ENCODE peak calls at places on chromosomes 1 and 21, in nine cellular contexts. One of them, this sample, is unnamed.

GRCh38 chr21:28144653-28145052 is 848.0 kb downstream of the LTN1 start:
- DNase-seq in uterus: no peak
- DNase-seq in aorta: no peak
- DNase-seq in CD4-positive, alpha-beta memory T cell: no peak
- DNase-seq in HCT116: no peak
- DNase-seq in OCI-LY7: no peak
- DNase-seq in WERI-Rb-1: no peak
- DNase-seq in CD8-positive, alpha-beta memory T cell: no peak
- DNase-seq in breast epithelium: no peak
- DNase-seq in this sample: no peak

GRCh38 chr1:184555665-184556641 is 169.1 kb downstream of the C1orf21 start:
- DNase-seq in OCI-LY7: no peak
- DNase-seq in CD8-positive, alpha-beta memory T cell: no peak
- DNase-seq in uterus: no peak
- DNase-seq in aorta: no peak
- DNase-seq in WERI-Rb-1: peak
- DNase-seq in CD4-positive, alpha-beta memory T cell: no peak
- DNase-seq in HCT116: no peak
- DNase-seq in breast epithelium: no peak
- DNase-seq in this sample: no peak

GRCh38 chr1:97092824-97093223 is 371.2 kb downstream of the PTBP2 start:
- DNase-seq in CD4-positive, alpha-beta memory T cell: no peak
- DNase-seq in breast epithelium: no peak
- DNase-seq in OCI-LY7: no peak
- DNase-seq in CD8-positive, alpha-beta memory T cell: no peak
- DNase-seq in aorta: no peak
- DNase-seq in WERI-Rb-1: no peak
- DNase-seq in HCT116: no peak
- DNase-seq in uterus: no peak
- DNase-seq in this sample: no peak

GRCh38 chr1:55869050-55869449 is 653.9 kb upstream of the USP24 start:
- DNase-seq in CD4-positive, alpha-beta memory T cell: no peak
- DNase-seq in CD8-positive, alpha-beta memory T cell: no peak
- DNase-seq in breast epithelium: peak
- DNase-seq in aorta: peak
- DNase-seq in HCT116: no peak
- DNase-seq in uterus: peak
- DNase-seq in OCI-LY7: no peak
- DNase-seq in WERI-Rb-1: no peak
- DNase-seq in this sample: no peak

GRCh38 chr1:12580054-12580887 is 37.7 kb downstream of the DHRS3 start:
- DNase-seq in uterus: peak
- DNase-seq in WERI-Rb-1: no peak
- DNase-seq in CD4-positive, alpha-beta memory T cell: no peak
- DNase-seq in OCI-LY7: no peak
- DNase-seq in aorta: peak
- DNase-seq in breast epithelium: peak
- DNase-seq in CD8-positive, alpha-beta memory T cell: no peak
- DNase-seq in HCT116: no peak
- DNase-seq in this sample: no peak

GRCh38 chr1:185108324-185108723 is 48.4 kb downstream of the TRMT1L start:
- DNase-seq in CD8-positive, alpha-beta memory T cell: no peak
- DNase-seq in breast epithelium: no peak
- DNase-seq in CD4-positive, alpha-beta memory T cell: no peak
- DNase-seq in HCT116: no peak
- DNase-seq in aorta: no peak
- DNase-seq in uterus: no peak
- DNase-seq in OCI-LY7: peak
- DNase-seq in WERI-Rb-1: no peak
- DNase-seq in this sample: no peak

GRCh38 chr1:51768971-51769601 is 109.4 kb downstream of the NRDC start:
- DNase-seq in CD4-positive, alpha-beta memory T cell: no peak
- DNase-seq in aorta: no peak
- DNase-seq in uterus: no peak
- DNase-seq in OCI-LY7: peak
- DNase-seq in CD8-positive, alpha-beta memory T cell: no peak
- DNase-seq in HCT116: peak
- DNase-seq in breast epithelium: no peak
- DNase-seq in WERI-Rb-1: peak
- DNase-seq in this sample: peak

GRCh38 chr1:58397187-58397820 is 149.2 kb downstream of the OMA1 start:
- DNase-seq in CD4-positive, alpha-beta memory T cell: no peak
- DNase-seq in OCI-LY7: no peak
- DNase-seq in aorta: no peak
- DNase-seq in WERI-Rb-1: no peak
- DNase-seq in CD8-positive, alpha-beta memory T cell: no peak
- DNase-seq in HCT116: no peak
- DNase-seq in uterus: no peak
- DNase-seq in breast epithelium: no peak
- DNase-seq in this sample: peak

GRCh38 chr1:222073307-222073995 is 331.6 kb upstream of the DUSP10 start:
- DNase-seq in HCT116: no peak
- DNase-seq in OCI-LY7: no peak
- DNase-seq in aorta: no peak
- DNase-seq in WERI-Rb-1: no peak
- DNase-seq in CD8-positive, alpha-beta memory T cell: no peak
- DNase-seq in uterus: no peak
- DNase-seq in CD4-positive, alpha-beta memory T cell: no peak
- DNase-seq in breast epithelium: no peak
- DNase-seq in this sample: peak

GRCh38 chr1:185463433-185463832 is 146.4 kb upstream of the IVNS1ABP start:
- DNase-seq in HCT116: no peak
- DNase-seq in uterus: no peak
- DNase-seq in OCI-LY7: no peak
- DNase-seq in WERI-Rb-1: no peak
- DNase-seq in aorta: no peak
- DNase-seq in CD4-positive, alpha-beta memory T cell: no peak
- DNase-seq in breast epithelium: no peak
- DNase-seq in CD8-positive, alpha-beta memory T cell: no peak
- DNase-seq in this sample: no peak

GRCh38 chr1:30185809-30186208 is 537.6 kb downstream of the MATN1 start:
- DNase-seq in CD4-positive, alpha-beta memory T cell: no peak
- DNase-seq in aorta: no peak
- DNase-seq in breast epithelium: no peak
- DNase-seq in uterus: no peak
- DNase-seq in CD8-positive, alpha-beta memory T cell: no peak
- DNase-seq in HCT116: no peak
- DNase-seq in WERI-Rb-1: no peak
- DNase-seq in OCI-LY7: no peak
- DNase-seq in this sample: peak

GRCh38 chr1:233631810-233632375 is 18.0 kb downstream of the KCNK1 start:
- DNase-seq in OCI-LY7: no peak
- DNase-seq in CD8-positive, alpha-beta memory T cell: no peak
- DNase-seq in aorta: no peak
- DNase-seq in HCT116: no peak
- DNase-seq in uterus: no peak
- DNase-seq in breast epithelium: no peak
- DNase-seq in WERI-Rb-1: no peak
- DNase-seq in CD4-positive, alpha-beta memory T cell: no peak
- DNase-seq in this sample: no peak

GRCh38 chr1:190373705-190374336 is 103.8 kb downstream of the BRINP3 start:
- DNase-seq in CD8-positive, alpha-beta memory T cell: no peak
- DNase-seq in breast epithelium: no peak
- DNase-seq in OCI-LY7: peak
- DNase-seq in HCT116: peak
- DNase-seq in WERI-Rb-1: no peak
- DNase-seq in CD4-positive, alpha-beta memory T cell: no peak
- DNase-seq in aorta: no peak
- DNase-seq in uterus: no peak
- DNase-seq in this sample: no peak

GRCh38 chr1:36305915-36306209 is 306 bp upstream of the SH3D21 start:
- DNase-seq in HCT116: no peak
- DNase-seq in uterus: no peak
- DNase-seq in OCI-LY7: no peak
- DNase-seq in WERI-Rb-1: no peak
- DNase-seq in aorta: no peak
- DNase-seq in CD8-positive, alpha-beta memory T cell: no peak
- DNase-seq in breast epithelium: no peak
- DNase-seq in CD4-positive, alpha-beta memory T cell: no peak
- DNase-seq in this sample: no peak

GRCh38 chr1:36304970-36305914 is 926 bp upstream of the SH3D21 start:
- DNase-seq in aorta: peak
- DNase-seq in CD8-positive, alpha-beta memory T cell: no peak
- DNase-seq in HCT116: no peak
- DNase-seq in CD4-positive, alpha-beta memory T cell: no peak
- DNase-seq in breast epithelium: peak
- DNase-seq in uterus: no peak
- DNase-seq in OCI-LY7: no peak
- DNase-seq in WERI-Rb-1: no peak
- DNase-seq in this sample: no peak

GRCh38 chr1:36306210-36306901 is at the start of gene SH3D21:
- DNase-seq in CD8-positive, alpha-beta memory T cell: peak
- DNase-seq in HCT116: no peak
- DNase-seq in OCI-LY7: peak
- DNase-seq in breast epithelium: peak
- DNase-seq in aorta: peak
- DNase-seq in uterus: peak
- DNase-seq in CD4-positive, alpha-beta memory T cell: peak
- DNase-seq in WERI-Rb-1: peak
- DNase-seq in this sample: no peak

GRCh38 chr1:36307601-36308330 is 1.6 kb downstream of the SH3D21 start:
- DNase-seq in WERI-Rb-1: no peak
- DNase-seq in uterus: no peak
- DNase-seq in HCT116: no peak
- DNase-seq in CD8-positive, alpha-beta memory T cell: no peak
- DNase-seq in CD4-positive, alpha-beta memory T cell: no peak
- DNase-seq in aorta: peak
- DNase-seq in breast epithelium: no peak
- DNase-seq in OCI-LY7: no peak
- DNase-seq in this sample: no peak

GRCh38 chr1:36306902-36307456 is 811 bp downstream of the SH3D21 start:
- DNase-seq in breast epithelium: peak
- DNase-seq in aorta: peak
- DNase-seq in OCI-LY7: peak
- DNase-seq in CD8-positive, alpha-beta memory T cell: peak
- DNase-seq in uterus: peak
- DNase-seq in HCT116: peak
- DNase-seq in WERI-Rb-1: peak
- DNase-seq in CD4-positive, alpha-beta memory T cell: peak
- DNase-seq in this sample: peak
- H3K27ac ChIP-seq in breast epithelium: peak
- H3K27ac ChIP-seq in aorta: no peak
- H3K27ac ChIP-seq in OCI-LY7: peak
- H3K27ac ChIP-seq in CD8-positive, alpha-beta memory T cell: peak
- H3K27ac ChIP-seq in uterus: no peak
- H3K27ac ChIP-seq in HCT116: peak
- H3K27ac ChIP-seq in WERI-Rb-1: peak
- H3K27ac ChIP-seq in CD4-positive, alpha-beta memory T cell: peak
- H3K27ac ChIP-seq in this sample: no peak

GRCh38 chr1:41482001-41482765 is 2.3 kb downstream of the EDN2 start:
- DNase-seq in HCT116: no peak
- DNase-seq in uterus: peak
- DNase-seq in breast epithelium: peak
- DNase-seq in OCI-LY7: no peak
- DNase-seq in CD8-positive, alpha-beta memory T cell: no peak
- DNase-seq in WERI-Rb-1: no peak
- DNase-seq in aorta: peak
- DNase-seq in CD4-positive, alpha-beta memory T cell: no peak
- DNase-seq in this sample: peak
- H3K27ac ChIP-seq in HCT116: peak
- H3K27ac ChIP-seq in uterus: peak
- H3K27ac ChIP-seq in breast epithelium: peak
- H3K27ac ChIP-seq in OCI-LY7: no peak
- H3K27ac ChIP-seq in CD8-positive, alpha-beta memory T cell: no peak
- H3K27ac ChIP-seq in WERI-Rb-1: peak
- H3K27ac ChIP-seq in aorta: no peak
- H3K27ac ChIP-seq in CD4-positive, alpha-beta memory T cell: no peak
- H3K27ac ChIP-seq in this sample: no peak

DNA sequence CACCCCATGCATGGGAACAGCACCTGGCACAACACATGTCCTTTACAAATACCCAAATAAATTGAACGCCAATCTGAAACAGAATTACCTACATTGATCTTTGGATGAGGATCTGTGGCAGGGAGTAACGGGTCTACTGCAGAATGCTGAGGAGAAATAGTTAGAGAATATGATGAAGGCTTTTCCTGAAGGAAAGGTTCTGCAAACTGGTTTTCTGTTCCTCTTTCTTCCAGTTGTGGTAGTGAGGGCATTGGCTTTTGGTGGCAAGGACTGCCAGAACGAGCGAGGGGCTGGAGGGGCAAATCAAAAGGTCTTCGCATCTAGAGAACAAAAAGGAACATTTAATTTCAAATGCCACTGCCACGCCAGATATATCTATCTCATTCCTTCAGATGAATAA is 19.8 kb downstream of the CEP104 start:
- DNase-seq in HCT116: no peak
- DNase-seq in breast epithelium: no peak
- DNase-seq in CD8-positive, alpha-beta memory T cell: no peak
- DNase-seq in aorta: peak
- DNase-seq in WERI-Rb-1: no peak
- DNase-seq in OCI-LY7: no peak
- DNase-seq in CD4-positive, alpha-beta memory T cell: no peak
- DNase-seq in uterus: no peak
- DNase-seq in this sample: no peak
- H3K27ac ChIP-seq in HCT116: no peak
- H3K27ac ChIP-seq in breast epithelium: no peak
- H3K27ac ChIP-seq in CD8-positive, alpha-beta memory T cell: no peak
- H3K27ac ChIP-seq in aorta: no peak
- H3K27ac ChIP-seq in WERI-Rb-1: no peak
- H3K27ac ChIP-seq in OCI-LY7: no peak
- H3K27ac ChIP-seq in CD4-positive, alpha-beta memory T cell: no peak
- H3K27ac ChIP-seq in uterus: no peak
- H3K27ac ChIP-seq in this sample: no peak

DNA sequence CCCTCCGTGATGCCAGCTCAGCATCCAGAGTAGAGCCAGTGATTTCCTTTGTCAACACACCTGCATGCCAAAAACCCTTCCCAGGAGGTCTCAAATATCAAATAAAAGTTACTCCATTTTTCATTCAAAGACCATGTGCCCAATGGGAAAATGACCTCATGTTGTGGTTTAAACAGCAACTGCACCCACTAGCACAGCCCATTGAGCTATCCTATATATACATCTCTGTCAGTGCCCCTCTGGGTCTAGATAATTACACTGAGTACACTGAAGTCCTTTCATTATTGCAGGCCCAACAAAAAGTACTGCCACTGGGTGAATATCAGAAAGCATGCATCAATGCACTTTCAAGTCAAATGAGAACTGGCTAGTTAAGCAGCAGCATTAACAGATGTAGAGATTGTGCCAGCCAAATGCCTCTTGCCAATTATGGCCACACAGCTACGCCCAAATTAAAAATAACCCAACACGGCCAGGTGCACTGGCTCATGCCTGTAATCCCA is 117.7 kb downstream of the SLC45A1 start:
- DNase-seq in CD8-positive, alpha-beta memory T cell: no peak
- DNase-seq in WERI-Rb-1: no peak
- DNase-seq in aorta: no peak
- DNase-seq in uterus: no peak
- DNase-seq in HCT116: no peak
- DNase-seq in CD4-positive, alpha-beta memory T cell: no peak
- DNase-seq in OCI-LY7: peak
- DNase-seq in breast epithelium: no peak
- DNase-seq in this sample: no peak
- H3K27ac ChIP-seq in CD8-positive, alpha-beta memory T cell: no peak
- H3K27ac ChIP-seq in WERI-Rb-1: no peak
- H3K27ac ChIP-seq in aorta: no peak
- H3K27ac ChIP-seq in uterus: no peak
- H3K27ac ChIP-seq in HCT116: no peak
- H3K27ac ChIP-seq in CD4-positive, alpha-beta memory T cell: no peak
- H3K27ac ChIP-seq in OCI-LY7: peak
- H3K27ac ChIP-seq in breast epithelium: peak
- H3K27ac ChIP-seq in this sample: no peak

This sample was measured in SJSA1.